ENCODE peak calls at places on chromosomes 12 and 14, in nine cellular contexts. One of them, this sample, is unnamed.

GRCh38 chr12:46219892-46220655 is 48.8 kb downstream of the SLC38A1 start:
- DNase-seq in brain microvascular endothelial cell: peak; percentile 57
- DNase-seq in cardiac muscle cell: no peak
- DNase-seq in Peyer's patch: peak; percentile 72
- DNase-seq in heart left ventricle: no peak
- DNase-seq in HL-60: no peak
- DNase-seq in aorta: no peak
- DNase-seq in lower lobe of right lung: no peak
- DNase-seq in stomach: no peak
- DNase-seq in this sample: no peak

GRCh38 chr12:70919597-70920035 is 922 bp downstream of the PTPRR start:
- DNase-seq in brain microvascular endothelial cell: no peak
- DNase-seq in cardiac muscle cell: peak; percentile 78
- DNase-seq in Peyer's patch: no peak
- DNase-seq in heart left ventricle: no peak
- DNase-seq in HL-60: no peak
- DNase-seq in aorta: no peak
- DNase-seq in lower lobe of right lung: no peak
- DNase-seq in stomach: no peak
- DNase-seq in this sample: no peak

GRCh38 chr12:92039048-92039447 is 106.6 kb downstream of the BTG1 start:
- DNase-seq in brain microvascular endothelial cell: no peak
- DNase-seq in cardiac muscle cell: no peak
- DNase-seq in Peyer's patch: no peak
- DNase-seq in heart left ventricle: no peak
- DNase-seq in HL-60: no peak
- DNase-seq in aorta: no peak
- DNase-seq in lower lobe of right lung: no peak
- DNase-seq in stomach: no peak
- DNase-seq in this sample: no peak

GRCh38 chr14:46384611-46385010 is 267.0 kb downstream of the RPL10L start:
- DNase-seq in brain microvascular endothelial cell: no peak
- DNase-seq in cardiac muscle cell: no peak
- DNase-seq in Peyer's patch: no peak
- DNase-seq in heart left ventricle: no peak
- DNase-seq in HL-60: no peak
- DNase-seq in aorta: no peak
- DNase-seq in lower lobe of right lung: no peak
- DNase-seq in stomach: no peak
- DNase-seq in this sample: no peak

GRCh38 chr12:2256915-2257314 is 204.1 kb downstream of the CACNA1C start:
- DNase-seq in brain microvascular endothelial cell: no peak
- DNase-seq in cardiac muscle cell: no peak
- DNase-seq in Peyer's patch: no peak
- DNase-seq in heart left ventricle: no peak
- DNase-seq in HL-60: no peak
- DNase-seq in aorta: no peak
- DNase-seq in lower lobe of right lung: no peak
- DNase-seq in stomach: no peak
- DNase-seq in this sample: no peak

GRCh38 chr14:65211341-65211987 is 109.1 kb upstream of the MAX start:
- DNase-seq in brain microvascular endothelial cell: peak; percentile 61
- DNase-seq in cardiac muscle cell: no peak
- DNase-seq in Peyer's patch: no peak
- DNase-seq in heart left ventricle: no peak
- DNase-seq in HL-60: no peak
- DNase-seq in aorta: no peak
- DNase-seq in lower lobe of right lung: no peak
- DNase-seq in stomach: no peak
- DNase-seq in this sample: no peak

GRCh38 chr14:34081576-34082136 is 130.8 kb upstream of the EGLN3 start:
- DNase-seq in brain microvascular endothelial cell: peak; percentile 62
- DNase-seq in cardiac muscle cell: no peak
- DNase-seq in Peyer's patch: no peak
- DNase-seq in heart left ventricle: no peak
- DNase-seq in HL-60: no peak
- DNase-seq in aorta: no peak
- DNase-seq in lower lobe of right lung: no peak
- DNase-seq in stomach: peak; percentile 37
- DNase-seq in this sample: no peak

GRCh38 chr12:126763359-126763758 is 1503.6 kb upstream of the TMEM132C start:
- DNase-seq in brain microvascular endothelial cell: no peak
- DNase-seq in cardiac muscle cell: no peak
- DNase-seq in Peyer's patch: no peak
- DNase-seq in heart left ventricle: no peak
- DNase-seq in HL-60: no peak
- DNase-seq in aorta: no peak
- DNase-seq in lower lobe of right lung: no peak
- DNase-seq in stomach: no peak
- DNase-seq in this sample: no peak

GRCh38 chr12:5043589-5044419 is at the start of gene KCNA5:
- DNase-seq in brain microvascular endothelial cell: no peak
- DNase-seq in cardiac muscle cell: peak; percentile 62
- DNase-seq in Peyer's patch: no peak
- DNase-seq in heart left ventricle: peak; percentile 40
- DNase-seq in HL-60: no peak
- DNase-seq in aorta: peak; percentile 80
- DNase-seq in lower lobe of right lung: no peak
- DNase-seq in stomach: no peak
- DNase-seq in this sample: no peak

GRCh38 chr12:55072093-55072492 is 52.3 kb downstream of the NEUROD4 start:
- DNase-seq in brain microvascular endothelial cell: no peak
- DNase-seq in cardiac muscle cell: peak; percentile 20
- DNase-seq in Peyer's patch: peak; percentile 76
- DNase-seq in heart left ventricle: peak; percentile 66
- DNase-seq in HL-60: peak; percentile 30
- DNase-seq in aorta: peak; percentile 67
- DNase-seq in lower lobe of right lung: peak; percentile 69
- DNase-seq in stomach: peak; percentile 61
- DNase-seq in this sample: peak; percentile 28

GRCh38 chr12:1533205-1533601 is 61.2 kb downstream of the FBXL14 start:
- DNase-seq in brain microvascular endothelial cell: no peak
- DNase-seq in cardiac muscle cell: no peak
- DNase-seq in Peyer's patch: no peak
- DNase-seq in heart left ventricle: no peak
- DNase-seq in HL-60: no peak
- DNase-seq in aorta: no peak
- DNase-seq in lower lobe of right lung: no peak
- DNase-seq in stomach: no peak
- DNase-seq in this sample: no peak

GRCh38 chr12:59916988-59917387 is 321.2 kb downstream of the SLC16A7 start:
- DNase-seq in brain microvascular endothelial cell: no peak
- DNase-seq in cardiac muscle cell: no peak
- DNase-seq in Peyer's patch: no peak
- DNase-seq in heart left ventricle: no peak
- DNase-seq in HL-60: no peak
- DNase-seq in aorta: no peak
- DNase-seq in lower lobe of right lung: no peak
- DNase-seq in stomach: no peak
- DNase-seq in this sample: no peak

GRCh38 chr14:43041207-43041606 is 1434.5 kb downstream of the LRFN5 start:
- DNase-seq in brain microvascular endothelial cell: no peak
- DNase-seq in cardiac muscle cell: no peak
- DNase-seq in Peyer's patch: no peak
- DNase-seq in heart left ventricle: no peak
- DNase-seq in HL-60: no peak
- DNase-seq in aorta: no peak
- DNase-seq in lower lobe of right lung: no peak
- DNase-seq in stomach: no peak
- DNase-seq in this sample: no peak

GRCh38 chr12:98812225-98812624 is 167.1 kb downstream of the APAF1 start:
- DNase-seq in brain microvascular endothelial cell: no peak
- DNase-seq in cardiac muscle cell: no peak
- DNase-seq in Peyer's patch: no peak
- DNase-seq in heart left ventricle: no peak
- DNase-seq in HL-60: no peak
- DNase-seq in aorta: no peak
- DNase-seq in lower lobe of right lung: no peak
- DNase-seq in stomach: no peak
- DNase-seq in this sample: no peak

GRCh38 chr14:34699873-34700621 is 14.3 kb downstream of the CFL2 start:
- DNase-seq in brain microvascular endothelial cell: peak; percentile 73
- DNase-seq in cardiac muscle cell: no peak
- DNase-seq in Peyer's patch: no peak
- DNase-seq in heart left ventricle: no peak
- DNase-seq in HL-60: no peak
- DNase-seq in aorta: no peak
- DNase-seq in lower lobe of right lung: no peak
- DNase-seq in stomach: no peak
- DNase-seq in this sample: no peak

GRCh38 chr12:46661161-46661845 is 164.5 kb downstream of the SLC38A4 start:
- DNase-seq in brain microvascular endothelial cell: peak; percentile 91
- DNase-seq in cardiac muscle cell: peak; percentile 78
- DNase-seq in Peyer's patch: no peak
- DNase-seq in heart left ventricle: no peak
- DNase-seq in HL-60: peak; percentile 35
- DNase-seq in aorta: no peak
- DNase-seq in lower lobe of right lung: no peak
- DNase-seq in stomach: no peak
- DNase-seq in this sample: peak; percentile 4

GRCh38 chr12:122909442-122910288 is 13.7 kb upstream of the VPS37B start:
- DNase-seq in brain microvascular endothelial cell: no peak
- DNase-seq in cardiac muscle cell: peak; percentile 77
- DNase-seq in Peyer's patch: no peak
- DNase-seq in heart left ventricle: peak; percentile 76
- DNase-seq in HL-60: no peak
- DNase-seq in aorta: no peak
- DNase-seq in lower lobe of right lung: no peak
- DNase-seq in stomach: no peak
- DNase-seq in this sample: peak; percentile 25

GRCh38 chr12:87086118-87086891 is 830.1 kb upstream of the MGAT4C start:
- DNase-seq in brain microvascular endothelial cell: peak; percentile 16
- DNase-seq in cardiac muscle cell: no peak
- DNase-seq in Peyer's patch: no peak
- DNase-seq in heart left ventricle: no peak
- DNase-seq in HL-60: no peak
- DNase-seq in aorta: no peak
- DNase-seq in lower lobe of right lung: no peak
- DNase-seq in stomach: no peak
- DNase-seq in this sample: no peak

GRCh38 chr12:47772738-47773061 is 338 bp upstream of the SLC48A1 start:
- DNase-seq in brain microvascular endothelial cell: no peak
- DNase-seq in cardiac muscle cell: no peak
- DNase-seq in Peyer's patch: no peak
- DNase-seq in heart left ventricle: no peak
- DNase-seq in HL-60: no peak
- DNase-seq in aorta: no peak
- DNase-seq in lower lobe of right lung: no peak
- DNase-seq in stomach: no peak
- DNase-seq in this sample: no peak
- H3K27ac ChIP-seq in brain microvascular endothelial cell: no peak overlapping the region
- H3K27ac ChIP-seq in cardiac muscle cell: no peak overlapping the region
- H3K27ac ChIP-seq in Peyer's patch: peak overlapping the region; percentile 89
- H3K27ac ChIP-seq in heart left ventricle: peak overlapping the region; percentile 88
- H3K27ac ChIP-seq in HL-60: no peak overlapping the region
- H3K27ac ChIP-seq in aorta: no peak overlapping the region
- H3K27ac ChIP-seq in lower lobe of right lung: peak overlapping the region; percentile 83
- H3K27ac ChIP-seq in stomach: peak overlapping the region; percentile 91
- H3K27ac ChIP-seq in this sample: peak overlapping the region; percentile 99

GRCh38 chr14:68546839-68547238 is 246.0 kb downstream of the ZFP36L1 start:
- DNase-seq in brain microvascular endothelial cell: peak; percentile 60
- DNase-seq in cardiac muscle cell: no peak
- DNase-seq in Peyer's patch: no peak
- DNase-seq in heart left ventricle: no peak
- DNase-seq in HL-60: no peak
- DNase-seq in aorta: no peak
- DNase-seq in lower lobe of right lung: no peak
- DNase-seq in stomach: no peak
- DNase-seq in this sample: no peak
- H3K27ac ChIP-seq in brain microvascular endothelial cell: peak overlapping the region; percentile 92
- H3K27ac ChIP-seq in cardiac muscle cell: no peak overlapping the region
- H3K27ac ChIP-seq in Peyer's patch: peak overlapping the region; percentile 83
- H3K27ac ChIP-seq in heart left ventricle: peak overlapping the region; percentile 96
- H3K27ac ChIP-seq in HL-60: no peak overlapping the region
- H3K27ac ChIP-seq in aorta: peak overlapping the region; percentile 95
- H3K27ac ChIP-seq in lower lobe of right lung: peak overlapping the region; percentile 86
- H3K27ac ChIP-seq in stomach: peak overlapping the region; percentile 92
- H3K27ac ChIP-seq in this sample: no peak overlapping the region

GRCh38 chr12:118058881-118059644 is 1.9 kb downstream of the WSB2 start:
- DNase-seq in brain microvascular endothelial cell: peak; percentile 56
- DNase-seq in cardiac muscle cell: no peak
- DNase-seq in Peyer's patch: no peak
- DNase-seq in heart left ventricle: no peak
- DNase-seq in HL-60: no peak
- DNase-seq in aorta: no peak
- DNase-seq in lower lobe of right lung: no peak
- DNase-seq in stomach: no peak
- DNase-seq in this sample: no peak
- H3K27ac ChIP-seq in brain microvascular endothelial cell: peak overlapping the region; percentile 78
- H3K27ac ChIP-seq in cardiac muscle cell: peak overlapping the region; percentile 82
- H3K27ac ChIP-seq in Peyer's patch: peak overlapping the region; percentile 99
- H3K27ac ChIP-seq in heart left ventricle: peak overlapping the region; percentile 95
- H3K27ac ChIP-seq in HL-60: no peak overlapping the region
- H3K27ac ChIP-seq in aorta: peak overlapping the region; percentile 5
- H3K27ac ChIP-seq in lower lobe of right lung: peak overlapping the region; percentile 94
- H3K27ac ChIP-seq in stomach: peak overlapping the region; percentile 97
- H3K27ac ChIP-seq in this sample: peak overlapping the region; percentile 91

GRCh38 chr14:35808076-35808657 is 928 bp downstream of the RALGAPA1 start:
- DNase-seq in brain microvascular endothelial cell: no peak
- DNase-seq in cardiac muscle cell: no peak
- DNase-seq in Peyer's patch: peak; percentile 69
- DNase-seq in heart left ventricle: no peak
- DNase-seq in HL-60: no peak
- DNase-seq in aorta: no peak
- DNase-seq in lower lobe of right lung: no peak
- DNase-seq in stomach: peak; percentile 38
- DNase-seq in this sample: no peak

GRCh38 chr14:35807131-35807961 is 1.7 kb downstream of the RALGAPA1 start:
- DNase-seq in brain microvascular endothelial cell: no peak
- DNase-seq in cardiac muscle cell: no peak
- DNase-seq in Peyer's patch: no peak
- DNase-seq in heart left ventricle: no peak
- DNase-seq in HL-60: no peak
- DNase-seq in aorta: no peak
- DNase-seq in lower lobe of right lung: no peak
- DNase-seq in stomach: no peak
- DNase-seq in this sample: no peak

GRCh38 chr14:35806006-35806907 is 2.8 kb downstream of the RALGAPA1 start:
- DNase-seq in brain microvascular endothelial cell: no peak
- DNase-seq in cardiac muscle cell: no peak
- DNase-seq in Peyer's patch: no peak
- DNase-seq in heart left ventricle: no peak
- DNase-seq in HL-60: no peak
- DNase-seq in aorta: no peak
- DNase-seq in lower lobe of right lung: no peak
- DNase-seq in stomach: no peak
- DNase-seq in this sample: no peak

GRCh38 chr14:35810963-35811362 is 1.9 kb upstream of the RALGAPA1 start:
- DNase-seq in brain microvascular endothelial cell: no peak
- DNase-seq in cardiac muscle cell: no peak
- DNase-seq in Peyer's patch: no peak
- DNase-seq in heart left ventricle: no peak
- DNase-seq in HL-60: no peak
- DNase-seq in aorta: no peak
- DNase-seq in lower lobe of right lung: no peak
- DNase-seq in stomach: no peak
- DNase-seq in this sample: no peak

DNA sequence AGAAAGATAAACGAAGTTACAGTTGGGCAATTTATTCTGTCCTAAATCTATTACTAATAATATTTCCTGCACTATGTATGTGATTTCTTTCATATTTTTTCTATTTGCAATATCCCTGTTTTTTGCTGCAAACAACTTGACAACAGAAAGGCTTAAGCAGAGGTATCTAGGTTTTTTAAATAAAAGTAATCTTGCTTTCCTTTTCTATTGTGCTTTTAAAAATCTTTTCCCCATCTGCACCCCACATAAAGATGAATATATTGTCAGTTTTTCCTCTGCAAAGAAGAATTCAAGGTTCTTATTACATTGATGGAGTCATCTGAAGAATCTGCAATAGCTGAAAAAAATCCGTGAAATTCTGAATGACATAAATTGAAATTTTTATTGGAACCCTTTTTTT is 502 bp upstream of the RALGAPA1 start:
- DNase-seq in brain microvascular endothelial cell: no peak
- DNase-seq in cardiac muscle cell: no peak
- DNase-seq in Peyer's patch: no peak
- DNase-seq in heart left ventricle: no peak
- DNase-seq in HL-60: no peak
- DNase-seq in aorta: no peak
- DNase-seq in lower lobe of right lung: no peak
- DNase-seq in stomach: no peak
- DNase-seq in this sample: no peak
- H3K27ac ChIP-seq in brain microvascular endothelial cell: no peak overlapping the region
- H3K27ac ChIP-seq in cardiac muscle cell: peak overlapping the region; percentile 90
- H3K27ac ChIP-seq in Peyer's patch: peak overlapping the region; percentile 95
- H3K27ac ChIP-seq in heart left ventricle: peak overlapping the region; percentile 91
- H3K27ac ChIP-seq in HL-60: no peak overlapping the region
- H3K27ac ChIP-seq in aorta: no peak overlapping the region
- H3K27ac ChIP-seq in lower lobe of right lung: peak overlapping the region; percentile 90
- H3K27ac ChIP-seq in stomach: peak overlapping the region; percentile 87
- H3K27ac ChIP-seq in this sample: no peak overlapping the region